ENCODE peak calls at places on chromosomes 4 and X, in four cellular contexts. L is H9, J is IMR-90, Z is neuronal stem cell. P is an unnamed sample. For H3K4me1, the result is how much of the 10 kb centered on the place peaks cover.

GRCh38 chr4:41069268-41069667 is 145.1 kb downstream of the APBB2 start:
- DNase-seq in Z (no peak), L (no peak), J (peak), P (no peak)

GRCh38 chrX:23779025-23779424 is 3.9 kb upstream of the SAT1 start:
- DNase-seq in L (no peak), Z (no peak), J (peak), P (peak)

GRCh38 chr4:17807446-17807845 is 3.1 kb downstream of the DCAF16 start:
- DNase-seq in Z (no peak), L (no peak), J (peak), P (peak)

GRCh38 chrX:49727847-49728246 is 32.1 kb upstream of the PAGE1 start:
- DNase-seq in J (no peak), Z (no peak), L (no peak), P (no peak)

GRCh38 chr4:110902500-110902899 is 279.6 kb upstream of the PITX2 start:
- DNase-seq in L (no peak), Z (no peak), J (peak), P (peak)

GRCh38 chr4:121138014-121138413 is 26.1 kb downstream of the TNIP3 start:
- DNase-seq in Z (no peak), L (no peak), J (no peak), P (no peak)

GRCh38 chr4:98793658-98794057 is 135.2 kb upstream of the TSPAN5 start:
- DNase-seq in L (no peak), J (no peak), Z (no peak), P (no peak)

GRCh38 chr4:145195167-145195952 is 15.0 kb upstream of the OTUD4 start:
- DNase-seq in L (no peak), J (no peak), Z (no peak), P (peak)

GRCh38 chrX:10112510-10112909 is 44.3 kb upstream of the CLCN4 start:
- DNase-seq in L (no peak), J (no peak), Z (no peak), P (no peak)

GRCh38 chr4:94403735-94404134 is 48.0 kb upstream of the PDLIM5 start:
- DNase-seq in Z (no peak), L (no peak), J (no peak), P (no peak)

GRCh38 chrX:77505227-77505626 is 58.0 kb downstream of the FGF16 start:
- DNase-seq in Z (no peak), J (peak), L (no peak), P (peak)

GRCh38 chrX:50888884-50889283 is 21.7 kb upstream of the BMP15 start:
- DNase-seq in J (no peak), L (no peak), Z (no peak), P (no peak)

GRCh38 chr4:86600007-86600653 is 6.0 kb downstream of the PTPN13 start:
- DNase-seq in Z (no peak), L (no peak), J (no peak), P (no peak)

GRCh38 chr4:123408471-123409084 is 12.0 kb downstream of the SPRY1 start:
- DNase-seq in L (no peak), Z (no peak), J (no peak), P (no peak)

GRCh38 chrX:17414839-17415238 is 39.8 kb downstream of the NHS start:
- DNase-seq in J (no peak), L (peak), Z (no peak), P (no peak)
- H3K18ac ChIP-seq in J (peak), L (no peak), Z (no peak), P (no peak)

DNA sequence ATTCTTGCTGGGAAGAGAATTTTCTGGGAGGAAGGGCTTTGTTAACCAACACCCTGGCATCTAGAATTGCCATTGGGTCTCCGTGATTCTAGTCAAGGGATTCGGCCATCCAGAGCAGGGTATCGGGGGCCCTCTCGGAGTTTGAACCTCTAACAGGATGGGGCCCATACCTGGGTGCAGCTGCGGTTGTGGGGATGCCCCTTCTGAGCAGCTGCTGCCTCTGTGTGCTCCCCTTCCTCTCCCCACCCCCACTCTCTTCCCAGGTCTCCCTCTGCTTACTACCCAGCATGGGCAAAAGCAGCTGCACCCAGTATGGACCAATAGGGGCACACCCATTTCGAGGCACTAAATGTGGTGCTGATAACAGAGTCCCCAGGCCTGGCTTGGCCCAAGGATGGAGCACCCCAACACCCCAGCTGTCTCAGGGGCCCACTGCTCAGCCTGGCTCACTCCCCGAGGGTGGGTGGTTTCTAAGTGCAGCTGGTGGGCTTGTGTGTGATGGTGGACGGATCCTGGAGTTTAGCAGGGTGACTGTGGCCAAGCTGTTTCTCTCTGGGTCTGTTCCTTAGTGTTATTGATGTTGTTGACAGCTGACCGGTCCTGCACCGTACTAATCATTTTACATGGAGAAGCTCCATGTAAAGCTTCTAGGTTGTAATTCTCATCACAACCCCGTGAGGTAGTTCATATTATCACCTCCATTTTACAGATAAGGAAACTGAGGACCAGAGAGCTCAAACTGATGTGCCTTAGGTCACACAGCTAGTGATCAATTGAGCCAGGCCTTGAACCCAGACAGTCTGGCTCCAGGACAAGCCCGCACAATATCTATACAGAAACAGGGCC is 13.2 kb upstream of the KIAA0232 start:
- DNase-seq in Z (no peak), J (no peak), L (no peak), P (no peak)
- H3K4me1 ChIP-seq in Z (under half), J (under half), L (under half), P (under half)

GRCh38 chrX:153886915-153887314 is 942 bp upstream of the L1CAM start:
- DNase-seq in Z (no peak), L (no peak), J (no peak), P (peak)
- H3K18ac ChIP-seq in Z (no peak), L (no peak), J (no peak), P (no peak)

GRCh38 chr4:143405197-143405730 is 68.6 kb downstream of the GAB1 start:
- DNase-seq in J (no peak), Z (no peak), L (no peak), P (no peak)
- H3K4me1 ChIP-seq in J (under half), Z (under half), L (under half), P (under half)

GRCh38 chr4:183186803-183187202 is 87.7 kb downstream of the WWC2 start:
- DNase-seq in J (no peak), L (no peak), Z (no peak), P (no peak)
- H3K18ac ChIP-seq in J (no peak), L (no peak), Z (no peak), P (no peak)